ENCODE peak calls at places on chromosomes 1 and 21, in four cellular contexts. U is spleen, J is gastrocnemius medialis, B is adrenal gland. K is an unnamed sample.

GRCh38 chr1:234933475-234933874 is 195.2 kb downstream of the TOMM20 start:
- DNase-seq in B (peak; percentile 91), J (peak; percentile 82), U (peak; percentile 84), K (no peak)

GRCh38 chr21:35408401-35408800 is 359.3 kb upstream of the RUNX1 start:
- DNase-seq in B (no peak), U (no peak), J (no peak), K (no peak)

GRCh38 chr1:154474802-154475201 is 27.2 kb upstream of the TDRD10 start:
- DNase-seq in U (no peak), B (peak; percentile 49), J (no peak), K (no peak)

GRCh38 chr1:200837931-200838571 is 34.7 kb upstream of the GPR25 start:
- DNase-seq in U (no peak), J (no peak), B (no peak), K (no peak)

GRCh38 chr1:12541274-12542137 is 76.5 kb downstream of the DHRS3 start:
- DNase-seq in B (peak; percentile 36), J (peak; percentile 36), U (no peak), K (peak; percentile 82)

GRCh38 chr1:172255223-172255560 is 165.3 kb upstream of the C1orf105 start:
- DNase-seq in U (no peak), J (no peak), B (no peak), K (no peak)

GRCh38 chr1:184191181-184191601 is 139.7 kb downstream of the TSEN15 start:
- DNase-seq in B (peak; percentile 70), J (peak; percentile 12), U (no peak), K (peak; percentile 78)

GRCh38 chr1:15423355-15424077 is 13.8 kb downstream of the EFHD2 start:
- DNase-seq in U (no peak), J (no peak), B (peak; percentile 12), K (no peak)

GRCh38 chr1:155085504-155086181 is 7.0 kb downstream of the EFNA3 start:
- DNase-seq in B (peak; percentile 79), U (peak; percentile 92), J (peak; percentile 72), K (peak; percentile 76)

GRCh38 chr1:86156571-86157455 is at the start of gene COL24A1:
- DNase-seq in B (no peak), U (peak; percentile 81), J (peak; percentile 27), K (no peak)

GRCh38 chr1:220123889-220124288 is 30.0 kb downstream of the IARS2 start:
- DNase-seq in U (no peak), J (no peak), B (no peak), K (no peak)

GRCh38 chr1:185317886-185318310 is 855 bp upstream of the IVNS1ABP start:
- DNase-seq in U (peak; percentile 87), J (peak; percentile 37), B (peak; percentile 48), K (no peak)

GRCh38 chr1:31627930-31628421 is 10.5 kb downstream of the HCRTR1 start:
- DNase-seq in J (peak; percentile 86), U (no peak), B (peak; percentile 73), K (no peak)

GRCh38 chr21:22106720-22107410 is 1108.7 kb downstream of the NCAM2 start:
- DNase-seq in U (no peak), J (no peak), B (no peak), K (no peak)

GRCh38 chr1:39332828-39333227 is 128.3 kb downstream of the MACF1 start:
- DNase-seq in U (no peak), J (no peak), B (no peak), K (no peak)

GRCh38 chr1:72937905-72938304 is 655.6 kb upstream of the NEGR1 start:
- DNase-seq in J (no peak), B (no peak), U (no peak), K (no peak)

GRCh38 chr1:17013598-17014320 is 2.0 kb upstream of the ATP13A2 start:
- DNase-seq in J (no peak), B (no peak), U (peak; percentile 78), K (peak; percentile 5)

GRCh38 chr1:71881611-71882010 is 400.7 kb downstream of the NEGR1 start:
- DNase-seq in B (no peak), J (no peak), U (no peak), K (no peak)

GRCh38 chr1:197572169-197572568 is 203.1 kb downstream of the DENND1B start:
- DNase-seq in J (no peak), B (no peak), U (no peak), K (no peak)

GRCh38 chr1:27488523-27489138 is 1.3 kb downstream of the WASF2 start:
- DNase-seq in B (no peak), U (no peak), J (no peak), K (no peak)

GRCh38 chr1:94966033-94966432 is 39.1 kb upstream of the CNN3 start:
- DNase-seq in B (no peak), J (no peak), U (no peak), K (no peak)

GRCh38 chr21:35190201-35190701 is 141.1 kb upstream of the RUNX1 start:
- DNase-seq in B (no peak), J (no peak), U (no peak), K (no peak)

GRCh38 chr1:91712981-91713841 is 172.7 kb downstream of the TGFBR3 start:
- DNase-seq in U (no peak), B (no peak), J (peak; percentile 61), K (peak; percentile 75)

GRCh38 chr21:45449658-45450502 is 44.9 kb downstream of the COL18A1 start:
- DNase-seq in J (no peak), B (no peak), U (peak; percentile 62), K (no peak)

GRCh38 chr21:33660406-33660805 is 18.1 kb downstream of the ITSN1 start:
- DNase-seq in J (no peak), B (no peak), U (no peak), K (no peak)

GRCh38 chr1:211897011-211897410 is 66.4 kb upstream of the LPGAT1 start:
- DNase-seq in B (no peak), J (no peak), U (no peak), K (no peak)

GRCh38 chr1:23577056-23577985 is 18.0 kb upstream of the ID3 start:
- DNase-seq in B (peak; percentile 44), U (peak; percentile 41), J (peak; percentile 44), K (peak; percentile 53)

GRCh38 chr1:151800830-151801229 is 4.4 kb downstream of the LINGO4 start:
- DNase-seq in B (no peak), U (no peak), J (no peak), K (no peak)

DNA sequence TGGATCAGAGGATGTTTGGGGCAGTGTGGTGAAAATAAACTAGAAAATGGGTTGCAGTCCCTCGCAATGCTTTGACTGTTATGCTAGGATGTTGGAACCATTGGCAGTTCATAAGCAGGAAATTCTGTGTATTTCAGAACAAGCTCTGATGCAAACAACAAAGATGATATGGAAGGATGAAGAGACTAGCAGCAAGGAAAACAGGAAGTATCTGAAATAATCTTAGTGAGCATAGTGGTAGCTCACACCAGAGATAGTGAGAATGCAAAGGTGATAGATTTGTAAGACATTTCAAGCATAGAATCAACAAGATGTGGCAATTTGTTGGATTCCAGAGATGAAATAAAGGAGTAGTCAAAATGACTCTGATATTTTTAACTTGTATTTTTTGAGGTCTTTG is 11.1 kb upstream of the RCC1 start:
- DNase-seq in J (no peak), B (no peak), U (no peak), K (no peak)
- H3K36me3 ChIP-seq in J (no peaks in the 10 kb centered on the region), B (no peaks in the 10 kb centered on the region), U (peaks cover 99% of the 10 kb centered on the region), K (no peaks in the 10 kb centered on the region)

DNA sequence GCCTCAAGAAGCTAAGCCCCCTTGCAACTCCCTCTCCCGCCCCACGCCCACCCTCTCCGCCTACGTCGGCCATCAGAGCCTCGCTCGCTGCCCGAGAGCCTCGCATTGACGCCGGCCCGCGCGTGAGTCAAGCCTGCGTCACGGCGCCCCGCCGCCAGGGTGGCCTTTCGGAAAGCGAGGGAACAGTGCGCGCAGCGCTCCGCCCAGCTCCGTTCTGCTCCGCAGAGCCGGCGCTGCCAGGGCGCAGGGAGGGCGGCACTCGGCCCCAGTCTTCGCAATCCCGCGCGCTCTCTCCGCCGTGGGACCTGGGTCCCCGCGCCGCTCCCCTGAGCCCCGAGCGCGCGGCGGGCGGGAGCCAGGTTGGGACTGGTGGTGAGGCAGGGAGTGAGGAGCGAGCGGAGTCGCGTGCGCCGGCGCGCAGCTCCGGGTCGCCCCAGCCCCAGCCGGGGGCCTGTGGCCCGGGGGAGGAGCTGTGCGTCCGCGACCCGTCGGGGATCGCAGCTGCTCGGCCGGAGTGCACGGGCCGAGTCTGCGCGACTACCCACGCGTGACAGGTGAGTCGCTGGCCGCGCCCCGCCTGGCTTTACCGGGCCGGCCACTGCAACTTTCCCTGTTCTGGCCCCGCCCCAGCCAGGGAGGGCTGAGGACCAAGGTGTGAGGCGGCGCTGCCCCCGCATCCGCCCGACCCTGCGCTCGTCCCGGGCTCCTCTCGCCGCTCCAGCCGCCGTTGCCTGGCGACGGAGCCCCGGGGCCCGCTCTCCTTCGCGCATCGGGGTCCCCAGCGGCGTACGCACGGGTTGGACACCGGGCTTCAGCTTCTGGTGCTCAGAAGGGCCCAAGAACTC is at the start of gene SLC6A17:
- DNase-seq in J (no peak), B (peak; percentile 55), U (peak; percentile 58), K (no peak)
- TF ChIP-seq POLR2A in J (no peak), B (peak; percentile 25), U (no peak), K (no peak)

GRCh38 chr1:223611939-223612338 is 53.6 kb downstream of the CAPN8 start:
- DNase-seq in U (no peak), B (peak; percentile 6), J (no peak), K (no peak)
- H3K36me3 ChIP-seq in U (no peaks in the 10 kb centered on the region), B (no peaks in the 10 kb centered on the region), J (no peaks in the 10 kb centered on the region), K (no peaks in the 10 kb centered on the region)

GRCh38 chr1:203278087-203278884 is 27.0 kb upstream of the BTG2 start:
- DNase-seq in U (peak; percentile 86), J (peak; percentile 96), B (peak; percentile 94), K (peak; percentile 97)
- TF ChIP-seq POLR2A in U (no peak), J (peak; percentile 84), B (peak; percentile 68), K (peak; percentile 72)

GRCh38 chr1:236819856-236820255 is 24.8 kb downstream of the MTR start:
- DNase-seq in B (no peak), U (no peak), J (peak; percentile 10), K (no peak)

GRCh38 chr1:236812334-236813030 is 17.4 kb downstream of the MTR start:
- DNase-seq in U (no peak), J (no peak), B (no peak), K (no peak)

GRCh38 chr1:236810018-236810417 is 14.9 kb downstream of the MTR start:
- DNase-seq in U (no peak), B (no peak), J (no peak), K (no peak)

GRCh38 chr1:236821111-236821625 is 26.1 kb downstream of the MTR start:
- DNase-seq in B (no peak), U (no peak), J (no peak), K (no peak)

DNA sequence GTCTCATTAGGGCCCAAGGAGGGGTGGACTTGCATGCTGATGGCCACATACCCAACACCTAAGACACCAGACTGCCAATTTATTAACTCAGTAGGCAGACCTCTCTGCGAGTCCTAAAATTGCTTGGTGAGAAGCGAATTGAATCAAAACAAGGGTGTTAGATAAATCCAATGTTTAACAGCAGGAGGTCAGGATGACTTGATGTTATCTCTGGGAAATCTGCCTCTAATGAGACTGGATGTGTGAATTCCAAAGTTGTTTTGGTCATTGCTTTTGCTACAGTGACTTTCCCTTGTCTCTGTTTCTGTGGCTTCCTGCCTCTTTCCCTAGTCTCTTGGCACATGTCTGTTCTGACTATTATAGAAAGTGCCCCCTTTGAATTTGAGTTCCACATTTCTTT is 20.8 kb downstream of the MTR start:
- DNase-seq in B (no peak), J (no peak), U (no peak), K (no peak)
- H3K36me3 ChIP-seq in B (no peaks in the 10 kb centered on the region), J (peaks cover 8% of the 10 kb centered on the region), U (peaks cover 100% of the 10 kb centered on the region), K (peaks cover 3% of the 10 kb centered on the region)